ENCODE peak calls at places on chromosomes 6 and 20, in seven cellular contexts. F, H, P, A, J, W and M are unnamed samples.

GRCh38 chr6:116766506-116767176 is 1.1 kb upstream of the FAM162B start:
- DNase-seq in P (no peak), A (no peak), J (no peak), F (no peak), W (no peak), H (no peak), M (no peak)

GRCh38 chr20:6395695-6396094 is 272.9 kb upstream of the FERMT1 start:
- DNase-seq in J (no peak), H (no peak), A (no peak), P (no peak), W (no peak), F (no peak), M (no peak)

GRCh38 chr20:38418509-38419204 is 16.5 kb downstream of the SNHG17 start:
- DNase-seq in J (peak), F (no peak), H (no peak), W (no peak), A (no peak), P (peak), M (no peak)

GRCh38 chr20:50263831-50264230 is 73.2 kb downstream of the CEBPB start:
- DNase-seq in H (no peak), A (no peak), F (no peak), P (no peak), W (no peak), J (no peak), M (no peak)

GRCh38 chr6:140897804-140898573 is 1234.7 kb upstream of the GJE1 start:
- DNase-seq in W (no peak), F (no peak), H (no peak), P (no peak), A (no peak), J (no peak), M (no peak)

GRCh38 chr6:168365422-168366165 is 46.0 kb upstream of the DACT2 start:
- DNase-seq in J (no peak), F (no peak), P (no peak), W (no peak), A (no peak), H (no peak), M (no peak)

GRCh38 chr6:97440590-97441176 is 157.7 kb upstream of the MMS22L start:
- DNase-seq in H (peak), A (no peak), F (no peak), W (no peak), J (no peak), P (peak), M (no peak)

GRCh38 chr6:119890470-119890869 is 540.9 kb upstream of the MAN1A1 start:
- DNase-seq in H (no peak), P (no peak), A (no peak), J (no peak), W (no peak), F (no peak), M (no peak)

GRCh38 chr6:106275692-106276091 is 49.9 kb downstream of the ATG5 start:
- DNase-seq in J (no peak), H (no peak), P (peak), F (no peak), W (no peak), A (no peak), M (peak)

GRCh38 chr6:139925894-139926641 is 551.6 kb upstream of the CITED2 start:
- DNase-seq in A (peak), P (peak), F (no peak), H (no peak), J (peak), W (no peak), M (no peak)

GRCh38 chr6:91864911-91865310 is 1278.0 kb upstream of the MAP3K7 start:
- DNase-seq in A (no peak), F (no peak), W (no peak), J (no peak), H (no peak), P (no peak), M (no peak)